ENCODE peak calls at places on chromosomes 4 and X, in eight cellular contexts. Y is HEK293T; R is left lung; O is cardiac fibroblast; Q is tibial artery; V is GM18507; N is activated naive CD4-positive, alpha-beta T cell treated with Interleukin-2 at 50 U/mL for 16 hours; S is skeletal muscle cell. X is an unnamed sample.

GRCh38 chrX:134604701-134605271 is 53.5 kb downstream of the PLAC1 start:
- DNase-seq in N (no peak), R (no peak), Y (no peak), V (no peak), S (no peak), O (peak; percentile 73), Q (no peak), X (no peak)

GRCh38 chrX:75986980-75987379 is 185.9 kb upstream of the PBDC1 start:
- DNase-seq in Q (no peak), O (no peak), S (no peak), N (no peak), V (no peak), Y (no peak), R (no peak), X (no peak)

GRCh38 chrX:108020631-108021030 is 24.2 kb upstream of the VSIG1 start:
- DNase-seq in N (peak; percentile 4), Q (no peak), R (no peak), Y (peak; percentile 51), O (peak; percentile 37), S (no peak), V (no peak), X (no peak)

GRCh38 chr4:70892086-70892769 is 9.9 kb upstream of the MOB1B start:
- DNase-seq in N (no peak), S (peak; percentile 39), Q (peak; percentile 71), Y (no peak), V (no peak), O (peak; percentile 24), R (no peak), X (no peak)

GRCh38 chr4:39975488-39976089 is 2.1 kb downstream of the PDS5A start:
- DNase-seq in Q (peak; percentile 19), N (no peak), O (peak; percentile 45), V (no peak), Y (no peak), S (peak; percentile 40), R (no peak), X (no peak)

GRCh38 chr4:98661356-98662054 is 3.1 kb upstream of the TSPAN5 start:
- DNase-seq in O (no peak), V (no peak), N (no peak), S (no peak), Y (no peak), Q (no peak), R (no peak), X (no peak)

GRCh38 chrX:58025979-58026378 is 115.7 kb upstream of the ZXDA start:
- DNase-seq in V (no peak), R (no peak), S (no peak), O (peak; percentile 16), Y (peak; percentile 8), N (peak; percentile 12), Q (no peak), X (no peak)

GRCh38 chrX:28639502-28639901 is 52.3 kb downstream of the IL1RAPL1 start:
- DNase-seq in R (no peak), N (no peak), O (no peak), V (no peak), S (no peak), Y (no peak), Q (no peak), X (no peak)

GRCh38 chr4:38356686-38357085 is 307.3 kb upstream of the KLF3 start:
- DNase-seq in Q (no peak), S (no peak), O (no peak), N (no peak), Y (no peak), V (no peak), R (no peak), X (no peak)

GRCh38 chr4:3700736-3701135 is 65.4 kb upstream of the ADRA2C start:
- DNase-seq in S (no peak), Q (no peak), V (no peak), R (peak; percentile 46), O (no peak), Y (no peak), N (no peak), X (no peak)

GRCh38 chrX:27924261-27924660 is 57.0 kb downstream of the DCAF8L1 start:
- DNase-seq in Y (no peak), N (no peak), Q (no peak), R (no peak), V (no peak), S (no peak), O (no peak), X (no peak)

GRCh38 chr4:158314756-158315487 is 104.6 kb downstream of the TMEM144 start:
- DNase-seq in O (peak; percentile 93), R (no peak), V (no peak), Q (no peak), Y (no peak), S (peak; percentile 93), N (no peak), X (no peak)

GRCh38 chr4:108636246-108636645 is 14.2 kb upstream of the OSTC start:
- DNase-seq in Y (no peak), R (no peak), O (no peak), V (no peak), Q (no peak), N (no peak), S (no peak), X (no peak)

GRCh38 chr4:35125995-35126712 is 1118.2 kb downstream of the ARAP2 start:
- DNase-seq in N (no peak), Y (no peak), Q (no peak), V (no peak), O (no peak), S (no peak), R (no peak), X (no peak)

GRCh38 chrX:13646154-13646549 is 6.8 kb upstream of the TCEANC start:
- DNase-seq in O (peak; percentile 73), R (no peak), Y (peak; percentile 63), V (no peak), Q (peak; percentile 67), N (peak; percentile 34), S (no peak), X (no peak)

GRCh38 chrX:1212532-1212931 is at the start of gene CRLF2:
- DNase-seq in R (no peak), Q (no peak), V (peak; percentile 37), N (peak; percentile 28), Y (no peak), S (peak; percentile 6), O (no peak), X (no peak)

GRCh38 chrX:41333744-41333993 is 293 bp upstream of the DDX3X start:
- DNase-seq in R (no peak), N (no peak), V (peak; percentile 20), Y (peak; percentile 73), S (peak; percentile 52), O (peak; percentile 89), Q (no peak), X (peak; percentile 67)

GRCh38 chrX:68834371-68835103 is 5.7 kb downstream of the EFNB1 start:
- DNase-seq in Y (no peak), S (no peak), O (no peak), Q (no peak), V (no peak), N (no peak), R (no peak), X (no peak)

GRCh38 chr4:54539500-54540029 is 118.2 kb upstream of the KIT start:
- DNase-seq in R (peak; percentile 90), N (no peak), Q (peak; percentile 65), Y (peak; percentile 66), S (no peak), O (peak; percentile 43), V (no peak), X (no peak)

GRCh38 chrX:77668391-77669237 is 117.4 kb downstream of the ATRX start:
- DNase-seq in Q (no peak), Y (no peak), R (no peak), O (peak; percentile 48), S (peak; percentile 1), N (no peak), V (no peak), X (no peak)

GRCh38 chrX:13380230-13380629 is 60.4 kb upstream of the ATXN3L start:
- DNase-seq in V (no peak), O (peak; percentile 40), R (no peak), N (no peak), Y (no peak), S (no peak), Q (no peak), X (no peak)

GRCh38 chr4:57077550-57078311 is 32.5 kb downstream of the IGFBP7 start:
- DNase-seq in O (peak; percentile 84), S (no peak), Q (no peak), V (no peak), N (no peak), Y (no peak), R (no peak), X (no peak)

GRCh38 chrX:67545772-67546495 is 2.1 kb downstream of the AR start:
- DNase-seq in V (no peak), R (peak; percentile 68), N (no peak), O (peak; percentile 17), S (no peak), Q (peak; percentile 62), Y (no peak), X (no peak)

GRCh38 chrX:129726307-129727111 is 12.3 kb upstream of the XPNPEP2 start:
- DNase-seq in Q (no peak), V (no peak), O (peak; percentile 75), N (peak; percentile 25), S (no peak), Y (peak; percentile 79), R (no peak), X (no peak)

GRCh38 chr4:184166736-184167135 is 50.9 kb downstream of the ENPP6 start:
- DNase-seq in O (no peak), Y (no peak), V (no peak), N (no peak), S (no peak), R (no peak), Q (no peak), X (no peak)

GRCh38 chr4:166459616-166460015 is 586.6 kb downstream of the TLL1 start:
- DNase-seq in V (no peak), Q (no peak), R (no peak), S (peak; percentile 10), O (no peak), N (no peak), Y (no peak), X (no peak)

GRCh38 chr4:81427605-81427922 is 44.1 kb downstream of the RASGEF1B start:
- DNase-seq in N (no peak), O (no peak), Y (no peak), V (no peak), R (no peak), S (no peak), Q (no peak), X (no peak)

GRCh38 chr4:120977435-120977997 is 55.0 kb upstream of the PRDM5 start:
- DNase-seq in V (peak; percentile 4), Q (no peak), Y (peak; percentile 47), O (peak; percentile 77), N (no peak), S (peak; percentile 24), R (no peak), X (peak; percentile 18)

GRCh38 chr4:128958194-128958593 is 135.1 kb downstream of the SCLT1 start:
- DNase-seq in V (no peak), O (peak; percentile 20), Y (no peak), R (no peak), N (no peak), Q (no peak), S (no peak), X (no peak)

X was measured in GM12864.